ENCODE peak calls at places on chromosomes 13 and 19, in six cellular contexts. G is brain microvascular endothelial cell; T is SIG-M5; M is anterior cingulate cortex; F is stimulated activated CD8-positive, alpha-beta memory T cell treated with anti-CD3 and anti-CD28 coated beads, Interleukin-12 subunit alpha, Interleukin-12 subunit beta, amount 100 ng/mL, for 1 hour; B is GM13977. D is an unnamed sample.

GRCh38 chr13:97256343-97256783 is 34.2 kb downstream of the MBNL2 start:
- DNase-seq in G (peak; percentile 91), T (no peak), M (no peak), F (no peak), B (no peak), D (no peak)

GRCh38 chr19:38867176-38867780 is 10.8 kb downstream of the RINL start:
- DNase-seq in G (no peak), T (no peak), M (no peak), F (no peak), B (no peak), D (no peak)

GRCh38 chr19:2469102-2469914 is 6.6 kb upstream of the GADD45B start:
- DNase-seq in G (peak; percentile 82), T (no peak), M (no peak), F (no peak), B (no peak), D (no peak)

GRCh38 chr19:51407631-51408131 is 9.8 kb downstream of the SIGLEC10 start:
- DNase-seq in G (peak; percentile 23), T (peak; percentile 48), M (no peak), F (no peak), B (no peak), D (no peak)

GRCh38 chr13:33494596-33495214 is 209.2 kb upstream of the STARD13 start:
- DNase-seq in G (peak; percentile 95), T (no peak), M (no peak), F (no peak), B (no peak), D (no peak)

GRCh38 chr13:110447058-110447511 is 114.4 kb downstream of the RAB20 start:
- DNase-seq in G (no peak), T (no peak), M (no peak), F (no peak), B (no peak), D (no peak)

GRCh38 chr13:26061947-26062346 is 10.1 kb upstream of the SHISA2 start:
- DNase-seq in G (peak; percentile 91), T (no peak), M (no peak), F (no peak), B (no peak), D (no peak)

GRCh38 chr13:66888698-66889097 is 341.4 kb downstream of the PCDH9 start:
- DNase-seq in G (no peak), T (no peak), M (no peak), F (no peak), B (no peak), D (no peak)

GRCh38 chr13:108915095-108915633 is 285.8 kb downstream of the MYO16 start:
- DNase-seq in G (peak; percentile 53), T (no peak), M (no peak), F (no peak), B (no peak), D (no peak)

GRCh38 chr19:49488046-49488862 is 846 bp downstream of the RPL13A start:
- DNase-seq in G (no peak), T (no peak), M (no peak), F (no peak), B (no peak), D (no peak)

GRCh38 chr13:20713751-20714150 is 10.3 kb downstream of the IL17D start:
- DNase-seq in G (peak; percentile 72), T (no peak), M (no peak), F (no peak), B (peak; percentile 11), D (no peak)

GRCh38 chr13:66154354-66154753 is 1075.8 kb downstream of the PCDH9 start:
- DNase-seq in G (no peak), T (no peak), M (no peak), F (no peak), B (no peak), D (no peak)

GRCh38 chr13:20174656-20175405 is 14.0 kb upstream of the GJA3 start:
- DNase-seq in G (peak; percentile 91), T (peak; percentile 61), M (no peak), F (peak; percentile 33), B (peak; percentile 69), D (peak; percentile 50)

GRCh38 chr19:58571575-58571947 is 1.6 kb downstream of the MZF1 start:
- DNase-seq in G (no peak), T (no peak), M (no peak), F (no peak), B (no peak), D (no peak)

GRCh38 chr19:17107546-17108452 is 32.2 kb downstream of the MYO9B start:
- DNase-seq in G (peak; percentile 95), T (peak; percentile 35), M (no peak), F (no peak), B (no peak), D (no peak)

GRCh38 chr13:101784313-101784712 is 331.8 kb downstream of the ITGBL1 start:
- DNase-seq in G (no peak), T (no peak), M (no peak), F (no peak), B (no peak), D (no peak)

GRCh38 chr13:99471231-99472202 is 29.8 kb upstream of the TM9SF2 start:
- DNase-seq in G (no peak), T (no peak), M (no peak), F (no peak), B (no peak), D (no peak)

GRCh38 chr13:40518481-40518882 is 148.0 kb downstream of the FOXO1 start:
- DNase-seq in G (no peak), T (no peak), M (no peak), F (no peak), B (no peak), D (peak; percentile 55)

GRCh38 chr19:48553676-48554384 is 1.9 kb downstream of the SULT2B1 start:
- DNase-seq in G (peak; percentile 45), T (no peak), M (no peak), F (no peak), B (no peak), D (no peak)

GRCh38 chr19:18995804-18996241 is 37.5 kb downstream of the SUGP2 start:
- DNase-seq in G (peak; percentile 88), T (no peak), M (no peak), F (no peak), B (peak; percentile 63), D (no peak)

GRCh38 chr19:5621311-5621944 is 1.1 kb downstream of the SAFB2 start:
- DNase-seq in G (no peak), T (no peak), M (peak; percentile 15), F (no peak), B (no peak), D (no peak)

GRCh38 chr19:45814851-45815481 is at the start of gene RSPH6A:
- DNase-seq in G (no peak), T (no peak), M (no peak), F (no peak), B (no peak), D (no peak)

GRCh38 chr13:51769455-51770127 is 34.4 kb downstream of the DHRS12 start:
- DNase-seq in G (no peak), T (no peak), M (no peak), F (no peak), B (no peak), D (no peak)

GRCh38 chr13:94901070-94901469 is 188.7 kb upstream of the SOX21 start:
- DNase-seq in G (no peak), T (no peak), M (no peak), F (no peak), B (no peak), D (no peak)

GRCh38 chr19:51139299-51140018 is 2.6 kb upstream of the SIGLEC7 start:
- DNase-seq in G (no peak), T (peak; percentile 45), M (no peak), F (no peak), B (no peak), D (no peak)